ENCODE peak calls at places on chromosome 2, in eight cellular contexts. Y is tibial nerve, R is HFFc6, I is cardiac muscle cell, K is kidney epithelial cell, T is neural progenitor cell, B is pancreas, C is cardiac fibroblast. V is an unnamed sample.

GRCh38 chr2:101124061-101124460 is 27.1 kb downstream of the TBC1D8 start:
- DNase-seq in Y (no peak), R (peak; percentile 13), I (no peak), K (no peak), T (no peak), B (no peak), C (no peak), V (no peak)

GRCh38 chr2:55152475-55153422 is 79.3 kb downstream of the CLHC1 start:
- DNase-seq in Y (no peak), R (no peak), I (peak; percentile 48), K (no peak), T (no peak), B (no peak), C (peak; percentile 31), V (no peak)

GRCh38 chr2:100104718-100105677 is 37.4 kb downstream of the AFF3 start:
- DNase-seq in Y (no peak), R (no peak), I (peak; percentile 2), K (no peak), T (peak; percentile 85), B (peak; percentile 17), C (no peak), V (peak; percentile 74)

GRCh38 chr2:30979822-30980245 is 158.4 kb downstream of the GALNT14 start:
- DNase-seq in Y (no peak), R (peak; percentile 79), I (peak; percentile 36), K (peak; percentile 90), T (peak; percentile 15), B (no peak), C (peak; percentile 16), V (no peak)

GRCh38 chr2:3037196-3038194 is 340.1 kb downstream of the EIPR1 start:
- DNase-seq in Y (no peak), R (no peak), I (no peak), K (no peak), T (no peak), B (no peak), C (no peak), V (no peak)

GRCh38 chr2:138105358-138105757 is 141.1 kb downstream of the HNMT start:
- DNase-seq in Y (no peak), R (no peak), I (peak; percentile 56), K (no peak), T (no peak), B (no peak), C (peak; percentile 61), V (no peak)

GRCh38 chr2:10777111-10777841 is 35.3 kb downstream of the PDIA6 start:
- DNase-seq in Y (no peak), R (no peak), I (no peak), K (no peak), T (no peak), B (no peak), C (no peak), V (no peak)

GRCh38 chr2:218405365-218406208 is 5.9 kb downstream of the CTDSP1 start:
- DNase-seq in Y (no peak), R (no peak), I (no peak), K (no peak), T (peak; percentile 34), B (peak; percentile 72), C (no peak), V (no peak)

GRCh38 chr2:201233192-201234166 is 26.9 kb upstream of the CASP8 start:
- DNase-seq in Y (no peak), R (no peak), I (peak; percentile 44), K (no peak), T (no peak), B (peak; percentile 71), C (peak; percentile 39), V (no peak)

GRCh38 chr2:221596192-221596591 is 24.1 kb upstream of the EPHA4 start:
- DNase-seq in Y (no peak), R (peak; percentile 55), I (peak; percentile 17), K (no peak), T (no peak), B (no peak), C (peak; percentile 29), V (no peak)

GRCh38 chr2:60589093-60589492 is 35.6 kb upstream of the BCL11A start:
- DNase-seq in Y (no peak), R (no peak), I (no peak), K (no peak), T (no peak), B (no peak), C (no peak), V (no peak)

GRCh38 chr2:51243892-51244570 is 212.1 kb upstream of the NRXN1 start:
- DNase-seq in Y (no peak), R (no peak), I (no peak), K (no peak), T (no peak), B (no peak), C (no peak), V (no peak)

GRCh38 chr2:51251356-51251755 is 219.4 kb upstream of the NRXN1 start:
- DNase-seq in Y (no peak), R (no peak), I (no peak), K (no peak), T (no peak), B (no peak), C (no peak), V (no peak)

GRCh38 chr2:51247252-51247651 is 215.3 kb upstream of the NRXN1 start:
- DNase-seq in Y (no peak), R (no peak), I (no peak), K (no peak), T (no peak), B (no peak), C (no peak), V (no peak)
- TF ChIP-seq CTCF in Y (no peak), R (no peak), I (no peak), K (no peak), T (peak; percentile 17), B (no peak), C (no peak), V (no peak)

GRCh38 chr2:126239560-126239959 is 416.4 kb upstream of the GYPC start:
- DNase-seq in Y (no peak), R (no peak), I (no peak), K (no peak), T (no peak), B (no peak), C (no peak), V (no peak)

DNA sequence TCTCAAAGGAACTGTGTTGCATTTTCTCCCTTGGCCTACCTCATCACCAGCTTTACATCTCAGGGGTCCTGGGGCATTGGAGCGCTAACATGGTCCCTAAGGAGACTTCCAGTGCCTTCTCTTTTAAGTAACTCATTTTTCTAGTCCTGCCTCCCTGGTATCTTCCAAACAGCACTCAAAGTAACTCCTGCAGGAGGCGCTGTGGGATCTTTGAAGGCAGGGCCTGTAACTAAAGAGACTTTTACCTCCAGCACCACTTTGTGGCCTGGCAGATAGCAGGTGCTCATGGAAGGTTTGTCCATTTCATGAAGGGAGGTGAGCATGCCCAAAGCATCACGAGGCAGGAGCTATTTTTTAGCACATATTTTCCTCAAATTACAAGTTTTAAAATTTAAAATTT is 411.0 kb upstream of the GYPC start:
- DNase-seq in Y (peak; percentile 20), R (no peak), I (peak; percentile 54), K (no peak), T (peak; percentile 80), B (peak; percentile 53), C (peak; percentile 37), V (peak; percentile 83)
- TF ChIP-seq CTCF in Y (no peak), R (peak; percentile 29), I (peak; percentile 48), K (peak; percentile 47), T (peak; percentile 74), B (peak; percentile 28), C (no peak), V (peak; percentile 68)

GRCh38 chr2:231720971-231721640 is 12.8 kb downstream of the PTMA start:
- DNase-seq in Y (no peak), R (no peak), I (no peak), K (no peak), T (no peak), B (no peak), C (no peak), V (no peak)
- TF ChIP-seq CTCF in Y (no peak), R (no peak), I (no peak), K (no peak), T (no peak), B (no peak), C (no peak), V (no peak)

GRCh38 chr2:96214554-96214953 is 5.9 kb upstream of the STARD7 start:
- DNase-seq in Y (no peak), R (no peak), I (no peak), K (no peak), T (no peak), B (no peak), C (no peak), V (no peak)
- TF ChIP-seq CTCF in Y (no peak), R (no peak), I (no peak), K (no peak), T (no peak), B (no peak), C (no peak), V (no peak)

DNA sequence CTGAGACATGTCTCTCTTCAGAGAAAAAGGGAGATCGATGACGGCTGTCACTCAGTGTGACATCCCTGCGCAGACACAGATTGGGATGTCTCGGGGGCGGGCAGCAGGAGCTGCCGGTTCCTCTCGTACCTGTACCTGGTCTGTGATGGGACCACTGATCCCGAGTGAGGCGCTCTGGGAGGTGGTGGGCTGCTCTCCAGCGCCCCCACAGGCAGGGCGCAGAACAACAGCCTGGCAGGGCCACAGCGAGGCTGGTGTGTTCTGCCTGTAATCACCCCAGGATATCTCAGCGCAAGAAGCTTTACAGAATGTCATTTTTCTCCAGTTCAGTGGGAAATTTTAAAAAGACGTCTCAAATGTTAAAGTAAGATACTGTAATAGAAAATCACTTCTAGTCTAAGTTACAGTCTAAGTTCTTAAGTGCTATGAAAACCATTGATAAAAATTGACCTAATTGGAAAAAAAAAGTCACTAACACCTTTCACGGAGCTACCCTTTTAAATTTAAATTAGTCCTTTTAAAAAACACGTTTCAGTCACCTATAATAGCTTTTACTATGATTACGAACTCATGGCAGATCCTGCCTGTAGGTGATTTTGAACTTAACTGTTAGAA is 189.8 kb downstream of the SNTG2 start:
- DNase-seq in Y (no peak), R (no peak), I (peak; percentile 3), K (no peak), T (peak; percentile 71), B (peak; percentile 47), C (no peak), V (peak; percentile 76)
- TF ChIP-seq CTCF in Y (peak; percentile 37), R (peak; percentile 87), I (peak; percentile 68), K (peak; percentile 90), T (peak; percentile 96), B (peak; percentile 97), C (peak; percentile 76), V (peak; percentile 99)

GRCh38 chr2:44244135-44244871 is 31.0 kb upstream of the SLC3A1 start:
- DNase-seq in Y (no peak), R (peak; percentile 52), I (peak; percentile 85), K (peak; percentile 39), T (peak; percentile 83), B (peak; percentile 73), C (peak; percentile 84), V (peak; percentile 34)
- TF ChIP-seq CTCF in Y (peak; percentile 44), R (peak; percentile 88), I (peak; percentile 45), K (peak; percentile 58), T (peak; percentile 70), B (peak; percentile 36), C (peak; percentile 52), V (peak; percentile 70)